ENCODE peak calls at places on chromosomes 2 and 18, in four cellular contexts. One of them, this sample, is unnamed.

GRCh38 chr2:101168647-101169046 is 17.5 kb upstream of the TBC1D8 start:
- DNase-seq in neural progenitor cell: no peak
- DNase-seq in GM23248: no peak
- DNase-seq in PC-3: no peak
- DNase-seq in this sample: no peak

GRCh38 chr2:153519260-153519875 is 40.8 kb upstream of the RPRM start:
- DNase-seq in GM23248: peak
- DNase-seq in PC-3: peak
- DNase-seq in neural progenitor cell: peak
- DNase-seq in this sample: peak

GRCh38 chr2:76667764-76668163 is 854.4 kb downstream of the LRRTM4 start:
- DNase-seq in PC-3: no peak
- DNase-seq in GM23248: no peak
- DNase-seq in neural progenitor cell: no peak
- DNase-seq in this sample: no peak

GRCh38 chr2:160077912-160078585 is 15.6 kb upstream of the PLA2R1 start:
- DNase-seq in neural progenitor cell: no peak
- DNase-seq in PC-3: peak
- DNase-seq in GM23248: no peak
- DNase-seq in this sample: no peak

GRCh38 chr2:181407171-181407570 is 50.0 kb upstream of the ITGA4 start:
- DNase-seq in GM23248: no peak
- DNase-seq in neural progenitor cell: no peak
- DNase-seq in PC-3: no peak
- DNase-seq in this sample: no peak

GRCh38 chr2:191638079-191638801 is 39.7 kb upstream of the NABP1 start:
- DNase-seq in PC-3: peak
- DNase-seq in GM23248: no peak
- DNase-seq in neural progenitor cell: peak
- DNase-seq in this sample: no peak

GRCh38 chr2:1480671-1481076 is 67.4 kb downstream of the TPO start:
- DNase-seq in neural progenitor cell: no peak
- DNase-seq in PC-3: no peak
- DNase-seq in GM23248: no peak
- DNase-seq in this sample: no peak

GRCh38 chr2:9439536-9439935 is 16.1 kb downstream of the CPSF3 start:
- DNase-seq in neural progenitor cell: no peak
- DNase-seq in GM23248: peak
- DNase-seq in PC-3: no peak
- DNase-seq in this sample: no peak

GRCh38 chr18:33606621-33607020 is 28.6 kb downstream of the ASXL3 start:
- DNase-seq in neural progenitor cell: peak
- DNase-seq in PC-3: no peak
- DNase-seq in GM23248: no peak
- DNase-seq in this sample: no peak

GRCh38 chr2:209476367-209477191 is 52.7 kb downstream of the MAP2 start:
- DNase-seq in PC-3: no peak
- DNase-seq in neural progenitor cell: no peak
- DNase-seq in GM23248: no peak
- DNase-seq in this sample: no peak

GRCh38 chr2:36059684-36060083 is 295.9 kb upstream of the CRIM1 start:
- DNase-seq in neural progenitor cell: no peak
- DNase-seq in PC-3: no peak
- DNase-seq in GM23248: no peak
- DNase-seq in this sample: no peak

GRCh38 chr2:69601179-69601612 is 42.3 kb downstream of the AAK1 start:
- DNase-seq in GM23248: peak
- DNase-seq in neural progenitor cell: no peak
- DNase-seq in PC-3: peak
- DNase-seq in this sample: peak

GRCh38 chr2:235616846-235617245 is 123.0 kb downstream of the AGAP1 start:
- DNase-seq in neural progenitor cell: no peak
- DNase-seq in PC-3: no peak
- DNase-seq in GM23248: peak
- DNase-seq in this sample: no peak

GRCh38 chr2:199278099-199278498 is 179.6 kb downstream of the SATB2 start:
- DNase-seq in GM23248: no peak
- DNase-seq in PC-3: peak
- DNase-seq in neural progenitor cell: peak
- DNase-seq in this sample: no peak

GRCh38 chr18:79457652-79458051 is 61.9 kb downstream of the NFATC1 start:
- DNase-seq in PC-3: no peak
- DNase-seq in neural progenitor cell: no peak
- DNase-seq in GM23248: no peak
- DNase-seq in this sample: no peak

GRCh38 chr2:103174711-103175110 is 412.9 kb downstream of the TMEM182 start:
- DNase-seq in GM23248: peak
- DNase-seq in PC-3: peak
- DNase-seq in neural progenitor cell: no peak
- DNase-seq in this sample: no peak

GRCh38 chr2:23386422-23387220 is 1.6 kb downstream of the KLHL29 start:
- DNase-seq in GM23248: peak
- DNase-seq in neural progenitor cell: peak
- DNase-seq in PC-3: peak
- DNase-seq in this sample: no peak

GRCh38 chr2:192098814-192099491 is 95.8 kb downstream of the TMEFF2 start:
- DNase-seq in GM23248: no peak
- DNase-seq in neural progenitor cell: no peak
- DNase-seq in PC-3: no peak
- DNase-seq in this sample: no peak

GRCh38 chr2:9914384-9915065 is 37.0 kb upstream of the GRHL1 start:
- DNase-seq in GM23248: peak
- DNase-seq in neural progenitor cell: no peak
- DNase-seq in PC-3: peak
- DNase-seq in this sample: peak

GRCh38 chr18:48843162-48843561 is 107.6 kb downstream of the SMAD7 start:
- DNase-seq in neural progenitor cell: no peak
- DNase-seq in PC-3: no peak
- DNase-seq in GM23248: no peak
- DNase-seq in this sample: no peak

GRCh38 chr2:235494716-235495372 is 1.0 kb downstream of the AGAP1 start:
- DNase-seq in GM23248: peak
- DNase-seq in neural progenitor cell: peak
- DNase-seq in PC-3: peak
- DNase-seq in this sample: no peak

GRCh38 chr2:173254659-173255058 is 100.0 kb upstream of the CDCA7 start:
- DNase-seq in GM23248: no peak
- DNase-seq in neural progenitor cell: no peak
- DNase-seq in PC-3: peak
- DNase-seq in this sample: no peak

GRCh38 chr2:233831861-233832260 is 22.5 kb downstream of the HJURP start:
- DNase-seq in GM23248: no peak
- DNase-seq in neural progenitor cell: no peak
- DNase-seq in PC-3: no peak
- DNase-seq in this sample: no peak

GRCh38 chr2:233832414-233832813 is 21.9 kb downstream of the HJURP start:
- DNase-seq in GM23248: peak
- DNase-seq in PC-3: no peak
- DNase-seq in neural progenitor cell: no peak
- DNase-seq in this sample: no peak

GRCh38 chr2:233829193-233830110 is 24.9 kb downstream of the HJURP start:
- DNase-seq in GM23248: no peak
- DNase-seq in PC-3: no peak
- DNase-seq in neural progenitor cell: no peak
- DNase-seq in this sample: no peak

GRCh38 chr2:233830111-233830760 is 24.1 kb downstream of the HJURP start:
- DNase-seq in neural progenitor cell: no peak
- DNase-seq in PC-3: no peak
- DNase-seq in GM23248: no peak
- DNase-seq in this sample: no peak

DNA sequence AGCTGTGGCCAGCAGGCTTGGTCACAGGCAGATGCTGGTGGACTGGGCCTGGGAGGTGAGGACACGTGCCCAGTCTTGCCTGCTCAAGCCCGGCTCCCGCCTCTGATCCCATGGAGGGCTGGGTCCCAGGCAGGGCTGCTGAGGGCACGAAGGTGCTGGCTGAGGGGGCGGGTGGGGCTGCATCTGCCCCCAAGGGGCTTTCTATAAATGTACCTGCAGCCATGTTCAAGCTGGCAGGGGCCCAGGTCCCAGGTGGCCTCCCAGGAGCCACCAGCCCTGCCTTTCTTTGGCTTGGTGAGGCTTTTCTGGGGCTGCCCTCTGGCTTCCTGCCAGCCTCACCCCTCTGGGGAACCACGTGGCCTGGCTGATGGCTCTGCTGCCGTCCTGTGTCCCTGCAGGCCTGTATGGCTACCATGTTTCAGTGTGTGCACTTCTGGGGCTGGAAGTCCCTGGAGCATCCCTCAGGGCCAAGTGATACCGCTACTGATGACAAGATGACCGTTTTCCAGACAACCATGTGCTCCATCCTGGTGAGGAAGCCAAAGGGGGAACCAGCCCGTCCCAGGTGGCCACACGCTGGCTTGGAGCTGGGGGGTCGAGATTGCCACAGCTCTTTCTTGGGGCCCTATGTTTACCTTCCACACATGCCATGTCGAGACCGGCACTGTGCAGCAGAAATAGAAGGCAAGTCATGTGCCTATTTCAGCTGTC is 23.2 kb downstream of the HJURP start:
- DNase-seq in GM23248: no peak
- DNase-seq in neural progenitor cell: no peak
- DNase-seq in PC-3: no peak
- DNase-seq in this sample: no peak
- TF ChIP-seq EZH2phosphoT487 in GM23248: no peak
- TF ChIP-seq EZH2phosphoT487 in neural progenitor cell: no peak
- TF ChIP-seq EZH2phosphoT487 in PC-3: no peak
- TF ChIP-seq EZH2phosphoT487 in this sample: no peak

DNA sequence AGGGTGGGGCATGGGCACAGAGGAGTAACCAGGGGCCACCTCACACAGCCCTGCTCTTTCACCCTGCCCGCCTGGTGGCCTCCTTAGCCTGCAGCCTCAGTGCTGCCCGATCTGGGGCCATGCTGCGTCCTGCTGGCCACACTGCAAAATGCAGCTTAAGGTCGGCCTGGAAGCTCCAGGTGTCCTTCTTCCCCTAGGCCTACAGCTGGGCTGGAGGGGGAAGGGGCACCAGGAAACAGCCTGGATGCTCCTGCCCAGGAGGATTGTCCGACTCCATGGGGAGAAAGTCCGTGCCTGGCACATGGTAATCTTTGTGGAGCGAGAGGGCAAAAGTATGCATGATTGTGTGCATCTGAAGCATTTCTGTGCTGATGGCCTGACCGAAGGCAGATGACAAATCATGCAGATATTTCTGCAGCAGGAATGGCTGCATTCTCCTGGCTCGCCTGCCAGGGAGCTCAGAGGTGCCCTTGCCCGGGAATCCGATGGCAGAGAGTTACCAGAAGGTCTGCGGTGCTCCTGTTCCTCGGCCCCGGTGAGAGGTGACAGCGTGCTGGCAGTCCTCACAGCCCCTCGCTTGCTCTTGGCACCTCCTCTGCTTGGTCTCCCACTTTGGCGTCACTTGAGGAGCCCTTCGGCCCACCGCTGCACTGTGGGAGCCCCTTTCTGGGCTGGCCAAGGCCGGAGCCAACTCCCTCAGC is 12.8 kb upstream of the ALPP start:
- DNase-seq in neural progenitor cell: peak
- DNase-seq in GM23248: peak
- DNase-seq in PC-3: peak
- DNase-seq in this sample: peak
- TF ChIP-seq EZH2phosphoT487 in neural progenitor cell: no peak
- TF ChIP-seq EZH2phosphoT487 in GM23248: no peak
- TF ChIP-seq EZH2phosphoT487 in PC-3: no peak
- TF ChIP-seq EZH2phosphoT487 in this sample: no peak

DNA sequence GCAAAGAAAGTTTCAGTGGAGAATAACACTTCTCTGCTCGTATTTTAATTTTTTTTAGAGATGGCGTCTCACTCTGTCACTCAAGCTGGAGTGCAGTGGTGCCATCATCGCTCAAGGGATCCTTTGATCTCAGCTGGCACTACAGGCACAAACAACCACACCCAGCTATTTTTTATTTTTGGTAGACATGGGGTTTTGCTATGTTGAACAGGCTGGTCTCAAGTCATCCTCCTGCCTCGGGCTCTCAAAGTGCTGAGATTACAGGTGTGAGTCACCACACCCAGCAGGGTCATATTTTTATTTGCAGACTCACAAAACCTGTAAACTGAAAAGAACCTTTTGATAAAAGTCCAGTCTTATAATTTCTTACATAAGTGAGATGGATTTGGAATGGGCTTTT is 2.6 kb downstream of the TRAK2 start:
- DNase-seq in PC-3: peak
- DNase-seq in neural progenitor cell: no peak
- DNase-seq in GM23248: no peak
- DNase-seq in this sample: no peak
- TF ChIP-seq EZH2phosphoT487 in PC-3: no peak
- TF ChIP-seq EZH2phosphoT487 in neural progenitor cell: no peak
- TF ChIP-seq EZH2phosphoT487 in GM23248: no peak
- TF ChIP-seq EZH2phosphoT487 in this sample: no peak

GRCh38 chr2:224849264-224849663 is 133.1 kb upstream of the CCDC195 start:
- DNase-seq in GM23248: no peak
- DNase-seq in PC-3: no peak
- DNase-seq in neural progenitor cell: peak
- DNase-seq in this sample: no peak

GRCh38 chr2:224850081-224850480 is 133.9 kb upstream of the CCDC195 start:
- DNase-seq in neural progenitor cell: no peak
- DNase-seq in GM23248: peak
- DNase-seq in PC-3: no peak
- DNase-seq in this sample: no peak

GRCh38 chr2:224843141-224843540 is 127.0 kb upstream of the CCDC195 start:
- DNase-seq in PC-3: no peak
- DNase-seq in neural progenitor cell: no peak
- DNase-seq in GM23248: peak
- DNase-seq in this sample: no peak

GRCh38 chr2:224847431-224847830 is 131.3 kb upstream of the CCDC195 start:
- DNase-seq in PC-3: no peak
- DNase-seq in GM23248: no peak
- DNase-seq in neural progenitor cell: no peak
- DNase-seq in this sample: no peak

DNA sequence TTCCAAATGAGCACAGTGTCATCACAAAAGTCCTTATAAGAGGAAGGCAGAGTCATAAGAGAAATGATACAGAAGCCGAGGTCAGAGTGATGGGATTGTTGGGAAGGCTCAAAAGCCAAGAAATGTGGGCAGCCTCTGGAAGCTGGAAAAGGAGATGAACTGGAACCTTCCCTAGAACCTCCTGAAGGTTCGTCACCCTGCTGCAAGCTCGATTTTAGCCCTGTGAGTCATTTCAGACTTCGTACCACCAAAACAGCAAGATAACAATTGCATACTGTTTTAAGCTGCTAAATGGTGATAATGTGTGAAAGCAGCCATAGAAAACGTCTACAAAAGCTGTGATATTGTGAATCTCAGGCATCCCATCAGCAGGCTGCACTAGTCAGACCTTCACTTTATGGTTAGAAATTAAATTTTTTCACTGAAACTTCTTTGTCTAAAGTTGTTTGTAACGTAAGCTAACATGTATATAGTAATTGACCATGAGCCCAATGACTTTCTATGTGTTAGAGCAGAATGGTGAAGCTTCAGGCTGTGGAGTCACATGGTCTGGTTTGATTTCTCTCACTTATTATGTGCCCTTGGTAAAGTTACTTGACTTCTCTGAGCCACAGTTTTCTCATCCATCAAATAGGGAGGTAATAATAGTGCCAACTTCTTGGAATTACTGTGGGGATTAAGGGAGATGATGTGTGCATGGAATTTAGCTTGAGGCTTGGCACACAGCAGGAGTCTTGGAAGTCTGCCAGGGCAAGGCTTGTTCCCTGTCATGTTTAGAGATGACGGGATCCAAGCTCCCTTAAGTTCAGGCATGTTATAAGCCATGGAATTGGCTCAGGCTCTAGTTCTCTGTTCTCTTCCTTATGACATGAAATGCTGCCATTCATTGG is 132.0 kb upstream of the CCDC195 start:
- DNase-seq in PC-3: peak
- DNase-seq in neural progenitor cell: no peak
- DNase-seq in GM23248: peak
- DNase-seq in this sample: peak
- TF ChIP-seq EZH2phosphoT487 in PC-3: no peak
- TF ChIP-seq EZH2phosphoT487 in neural progenitor cell: no peak
- TF ChIP-seq EZH2phosphoT487 in GM23248: no peak
- TF ChIP-seq EZH2phosphoT487 in this sample: no peak

This sample was measured in HCT116.